ENCODE peak calls at places on chromosomes 4 and X, in nine cellular contexts. One of them, this sample, is unnamed.

GRCh38 chr4:150828159-150828558 is 186.9 kb downstream of the LRBA start:
- DNase-seq in foreskin fibroblast: no peak
- DNase-seq in esophagus squamous epithelium: no peak
- DNase-seq in C1 segment of cervical spinal cord: no peak
- DNase-seq in sciatic nerve: no peak
- DNase-seq in astrocyte of the hippocampus: no peak
- DNase-seq in omental fat pad: no peak
- DNase-seq in NCI-H146: no peak
- DNase-seq in GM12891: no peak
- DNase-seq in this sample: no peak

GRCh38 chrX:135931644-135932487 is 38.4 kb downstream of the SAGE1 start:
- DNase-seq in sciatic nerve: peak
- DNase-seq in C1 segment of cervical spinal cord: no peak
- DNase-seq in NCI-H146: peak
- DNase-seq in omental fat pad: no peak
- DNase-seq in foreskin fibroblast: peak
- DNase-seq in astrocyte of the hippocampus: peak
- DNase-seq in GM12891: peak
- DNase-seq in esophagus squamous epithelium: no peak
- DNase-seq in this sample: no peak

GRCh38 chr4:978957-979701 is 5.8 kb upstream of the DGKQ start:
- DNase-seq in esophagus squamous epithelium: no peak
- DNase-seq in omental fat pad: no peak
- DNase-seq in sciatic nerve: no peak
- DNase-seq in GM12891: no peak
- DNase-seq in NCI-H146: no peak
- DNase-seq in foreskin fibroblast: no peak
- DNase-seq in C1 segment of cervical spinal cord: no peak
- DNase-seq in astrocyte of the hippocampus: no peak
- DNase-seq in this sample: no peak

GRCh38 chr4:20773144-20773997 is 73.1 kb downstream of the PACRGL start:
- DNase-seq in esophagus squamous epithelium: no peak
- DNase-seq in NCI-H146: peak
- DNase-seq in omental fat pad: no peak
- DNase-seq in C1 segment of cervical spinal cord: no peak
- DNase-seq in astrocyte of the hippocampus: peak
- DNase-seq in sciatic nerve: peak
- DNase-seq in GM12891: peak
- DNase-seq in foreskin fibroblast: peak
- DNase-seq in this sample: peak

GRCh38 chr4:7650606-7651400 is 216.1 kb upstream of the PSAPL1 start:
- DNase-seq in NCI-H146: no peak
- DNase-seq in GM12891: no peak
- DNase-seq in astrocyte of the hippocampus: peak
- DNase-seq in sciatic nerve: no peak
- DNase-seq in foreskin fibroblast: no peak
- DNase-seq in esophagus squamous epithelium: no peak
- DNase-seq in C1 segment of cervical spinal cord: no peak
- DNase-seq in omental fat pad: no peak
- DNase-seq in this sample: no peak

GRCh38 chr4:85774000-85774399 is 299.1 kb downstream of the ARHGAP24 start:
- DNase-seq in astrocyte of the hippocampus: no peak
- DNase-seq in GM12891: no peak
- DNase-seq in omental fat pad: no peak
- DNase-seq in NCI-H146: no peak
- DNase-seq in esophagus squamous epithelium: no peak
- DNase-seq in C1 segment of cervical spinal cord: no peak
- DNase-seq in foreskin fibroblast: no peak
- DNase-seq in sciatic nerve: no peak
- DNase-seq in this sample: no peak

GRCh38 chr4:80255374-80256095 is 10.9 kb upstream of the FGF5 start:
- DNase-seq in omental fat pad: no peak
- DNase-seq in foreskin fibroblast: peak
- DNase-seq in C1 segment of cervical spinal cord: no peak
- DNase-seq in GM12891: no peak
- DNase-seq in esophagus squamous epithelium: no peak
- DNase-seq in sciatic nerve: no peak
- DNase-seq in NCI-H146: peak
- DNase-seq in astrocyte of the hippocampus: peak
- DNase-seq in this sample: no peak

GRCh38 chrX:371907-372306 is 14.8 kb downstream of the PPP2R3B start:
- DNase-seq in sciatic nerve: no peak
- DNase-seq in foreskin fibroblast: no peak
- DNase-seq in astrocyte of the hippocampus: no peak
- DNase-seq in C1 segment of cervical spinal cord: no peak
- DNase-seq in NCI-H146: no peak
- DNase-seq in omental fat pad: no peak
- DNase-seq in esophagus squamous epithelium: no peak
- DNase-seq in GM12891: no peak
- DNase-seq in this sample: no peak

GRCh38 chr4:138821321-138821720 is 194.3 kb upstream of the NOCT start:
- DNase-seq in omental fat pad: no peak
- DNase-seq in esophagus squamous epithelium: no peak
- DNase-seq in C1 segment of cervical spinal cord: no peak
- DNase-seq in NCI-H146: no peak
- DNase-seq in sciatic nerve: no peak
- DNase-seq in astrocyte of the hippocampus: no peak
- DNase-seq in foreskin fibroblast: no peak
- DNase-seq in GM12891: no peak
- DNase-seq in this sample: no peak

GRCh38 chr4:76061421-76061820 is 13.1 kb upstream of the ART3 start:
- DNase-seq in foreskin fibroblast: no peak
- DNase-seq in esophagus squamous epithelium: no peak
- DNase-seq in astrocyte of the hippocampus: no peak
- DNase-seq in omental fat pad: no peak
- DNase-seq in NCI-H146: no peak
- DNase-seq in GM12891: no peak
- DNase-seq in sciatic nerve: no peak
- DNase-seq in C1 segment of cervical spinal cord: no peak
- DNase-seq in this sample: no peak

GRCh38 chr4:94032754-94033153 is 174.9 kb upstream of the SMARCAD1 start:
- DNase-seq in astrocyte of the hippocampus: peak
- DNase-seq in foreskin fibroblast: no peak
- DNase-seq in C1 segment of cervical spinal cord: no peak
- DNase-seq in omental fat pad: no peak
- DNase-seq in GM12891: no peak
- DNase-seq in sciatic nerve: no peak
- DNase-seq in esophagus squamous epithelium: no peak
- DNase-seq in NCI-H146: no peak
- DNase-seq in this sample: no peak

GRCh38 chrX:11666180-11666579 is 460 bp upstream of the ARHGAP6 start:
- DNase-seq in sciatic nerve: no peak
- DNase-seq in C1 segment of cervical spinal cord: no peak
- DNase-seq in foreskin fibroblast: no peak
- DNase-seq in GM12891: no peak
- DNase-seq in omental fat pad: no peak
- DNase-seq in astrocyte of the hippocampus: no peak
- DNase-seq in NCI-H146: no peak
- DNase-seq in esophagus squamous epithelium: no peak
- DNase-seq in this sample: no peak

GRCh38 chrX:30949554-30949953 is 60.5 kb upstream of the TAB3 start:
- DNase-seq in sciatic nerve: no peak
- DNase-seq in astrocyte of the hippocampus: no peak
- DNase-seq in esophagus squamous epithelium: no peak
- DNase-seq in GM12891: no peak
- DNase-seq in omental fat pad: no peak
- DNase-seq in C1 segment of cervical spinal cord: no peak
- DNase-seq in foreskin fibroblast: no peak
- DNase-seq in NCI-H146: no peak
- DNase-seq in this sample: no peak

GRCh38 chr4:61397174-61397573 is 197.0 kb downstream of the ADGRL3 start:
- DNase-seq in astrocyte of the hippocampus: peak
- DNase-seq in omental fat pad: no peak
- DNase-seq in sciatic nerve: no peak
- DNase-seq in NCI-H146: no peak
- DNase-seq in esophagus squamous epithelium: no peak
- DNase-seq in GM12891: no peak
- DNase-seq in C1 segment of cervical spinal cord: no peak
- DNase-seq in foreskin fibroblast: no peak
- DNase-seq in this sample: no peak

GRCh38 chr4:71417150-71417549 is 78.3 kb downstream of the SLC4A4 start:
- DNase-seq in GM12891: no peak
- DNase-seq in sciatic nerve: no peak
- DNase-seq in esophagus squamous epithelium: no peak
- DNase-seq in foreskin fibroblast: no peak
- DNase-seq in omental fat pad: no peak
- DNase-seq in C1 segment of cervical spinal cord: no peak
- DNase-seq in astrocyte of the hippocampus: no peak
- DNase-seq in NCI-H146: no peak
- DNase-seq in this sample: no peak

GRCh38 chr4:15078682-15079642 is 76.7 kb downstream of the CPEB2 start:
- DNase-seq in astrocyte of the hippocampus: no peak
- DNase-seq in omental fat pad: no peak
- DNase-seq in sciatic nerve: no peak
- DNase-seq in esophagus squamous epithelium: no peak
- DNase-seq in GM12891: no peak
- DNase-seq in foreskin fibroblast: peak
- DNase-seq in NCI-H146: no peak
- DNase-seq in C1 segment of cervical spinal cord: no peak
- DNase-seq in this sample: no peak

GRCh38 chrX:69562904-69563568 is 52.9 kb upstream of the EDA start:
- DNase-seq in C1 segment of cervical spinal cord: no peak
- DNase-seq in sciatic nerve: no peak
- DNase-seq in astrocyte of the hippocampus: no peak
- DNase-seq in omental fat pad: no peak
- DNase-seq in GM12891: no peak
- DNase-seq in NCI-H146: no peak
- DNase-seq in foreskin fibroblast: no peak
- DNase-seq in esophagus squamous epithelium: no peak
- DNase-seq in this sample: no peak

GRCh38 chr4:46370531-46370930 is 19.4 kb downstream of the GABRA2 start:
- DNase-seq in C1 segment of cervical spinal cord: no peak
- DNase-seq in foreskin fibroblast: no peak
- DNase-seq in GM12891: no peak
- DNase-seq in sciatic nerve: no peak
- DNase-seq in omental fat pad: no peak
- DNase-seq in esophagus squamous epithelium: no peak
- DNase-seq in NCI-H146: no peak
- DNase-seq in astrocyte of the hippocampus: no peak
- DNase-seq in this sample: no peak

GRCh38 chr4:54525602-54526001 is 132.2 kb upstream of the KIT start:
- DNase-seq in GM12891: no peak
- DNase-seq in sciatic nerve: no peak
- DNase-seq in astrocyte of the hippocampus: peak
- DNase-seq in NCI-H146: no peak
- DNase-seq in C1 segment of cervical spinal cord: no peak
- DNase-seq in omental fat pad: no peak
- DNase-seq in foreskin fibroblast: peak
- DNase-seq in esophagus squamous epithelium: no peak
- DNase-seq in this sample: no peak

GRCh38 chr4:124085561-124086180 is 626.9 kb downstream of the ANKRD50 start:
- DNase-seq in C1 segment of cervical spinal cord: no peak
- DNase-seq in astrocyte of the hippocampus: peak
- DNase-seq in omental fat pad: no peak
- DNase-seq in NCI-H146: no peak
- DNase-seq in sciatic nerve: no peak
- DNase-seq in esophagus squamous epithelium: no peak
- DNase-seq in foreskin fibroblast: no peak
- DNase-seq in GM12891: no peak
- DNase-seq in this sample: no peak

GRCh38 chrX:147180886-147181285 is 366.3 kb upstream of the CXorf51A start:
- DNase-seq in esophagus squamous epithelium: no peak
- DNase-seq in GM12891: no peak
- DNase-seq in NCI-H146: no peak
- DNase-seq in foreskin fibroblast: no peak
- DNase-seq in sciatic nerve: no peak
- DNase-seq in omental fat pad: no peak
- DNase-seq in C1 segment of cervical spinal cord: no peak
- DNase-seq in astrocyte of the hippocampus: no peak
- DNase-seq in this sample: no peak